ENCODE peak calls at places on chromosomes 6 and 20, in six cellular contexts. O is OCI-LY7, W is GM23248, E is PC-3, H is SK-N-SH, X is neural progenitor cell. F is an unnamed sample.

GRCh38 chr6:154403803-154404202 is 47.2 kb upstream of the IPCEF1 start:
- DNase-seq in H (peak), O (no peak), E (peak), W (peak), X (no peak), F (no peak)

GRCh38 chr6:150767585-150768164 is 97.8 kb upstream of the MTHFD1L start:
- DNase-seq in W (peak), H (no peak), O (no peak), E (no peak), X (peak), F (no peak)

GRCh38 chr6:127198549-127198948 is 68.1 kb upstream of the RNF146 start:
- DNase-seq in X (no peak), H (no peak), W (peak), O (no peak), E (no peak), F (no peak)

GRCh38 chr6:125546827-125547226 is 202.6 kb upstream of the HEY2 start:
- DNase-seq in X (no peak), O (no peak), W (peak), E (peak), H (no peak), F (peak)

GRCh38 chr6:72826744-72827438 is 205.0 kb downstream of the KCNQ5 start:
- DNase-seq in E (peak), H (no peak), O (no peak), X (no peak), W (peak), F (no peak)

GRCh38 chr6:101393291-101394251 is at the start of gene GRIK2:
- DNase-seq in X (peak), O (no peak), W (peak), E (peak), H (peak), F (no peak)

GRCh38 chr6:145559836-145560235 is 175.5 kb downstream of the EPM2A start:
- DNase-seq in X (no peak), O (no peak), E (no peak), W (no peak), H (no peak), F (no peak)

GRCh38 chr6:95248501-95248900 is 328.8 kb upstream of the MANEA start:
- DNase-seq in X (no peak), E (no peak), W (no peak), H (no peak), O (no peak), F (no peak)

GRCh38 chr6:32815115-32815514 is 1.7 kb downstream of the HLA-DOB start:
- DNase-seq in X (no peak), H (no peak), O (peak), E (no peak), W (no peak), F (no peak)

GRCh38 chr6:38720295-38720694 is 5.2 kb downstream of the DNAH8 start:
- DNase-seq in W (no peak), E (peak), X (peak), H (no peak), O (no peak), F (peak)

GRCh38 chr6:111172563-111172962 is 85.3 kb downstream of the SLC16A10 start:
- DNase-seq in W (no peak), O (no peak), X (no peak), E (no peak), H (no peak), F (no peak)

GRCh38 chr6:63677282-63677681 is 41.7 kb downstream of the PHF3 start:
- DNase-seq in E (no peak), W (peak), H (no peak), X (no peak), O (no peak), F (no peak)

GRCh38 chr6:101069191-101069795 is 188.2 kb upstream of the ASCC3 start:
- DNase-seq in X (no peak), H (no peak), W (peak), E (peak), O (no peak), F (no peak)

GRCh38 chr20:40459299-40459698 is 229.7 kb downstream of the MAFB start:
- DNase-seq in H (no peak), E (no peak), W (no peak), O (no peak), X (no peak), F (no peak)

GRCh38 chr6:2054516-2055067 is 190.8 kb downstream of the GMDS start:
- DNase-seq in X (no peak), H (no peak), E (peak), W (peak), O (no peak), F (no peak)

GRCh38 chr20:49700411-49701185 is 13.1 kb downstream of the B4GALT5 start:
- DNase-seq in H (no peak), O (no peak), W (peak), X (no peak), E (peak), F (peak)

GRCh38 chr6:14117158-14118090 is at the start of gene CD83:
- DNase-seq in X (peak), E (peak), O (peak), H (peak), W (peak), F (peak)

GRCh38 chr6:149095842-149096241 is 221.7 kb upstream of the TAB2 start:
- DNase-seq in H (no peak), E (no peak), W (no peak), O (no peak), X (no peak), F (no peak)

GRCh38 chr6:43838276-43839036 is 68.4 kb downstream of the VEGFA start:
- DNase-seq in E (peak), O (peak), X (peak), W (peak), H (peak), F (peak)

GRCh38 chr6:34341481-34341971 is 50.9 kb downstream of the NUDT3 start:
- DNase-seq in E (peak), W (peak), X (no peak), H (no peak), O (no peak), F (no peak)

GRCh38 chr6:63804381-63804956 is 168.9 kb downstream of the PHF3 start:
- DNase-seq in X (no peak), E (peak), H (peak), O (no peak), W (peak), F (no peak)

GRCh38 chr6:162488444-162488843 is 239.1 kb downstream of the PRKN start:
- DNase-seq in W (no peak), X (no peak), H (no peak), O (peak), E (no peak), F (no peak)

GRCh38 chr6:13711726-13712484 is at the start of gene RANBP9:
- DNase-seq in H (peak), O (peak), W (peak), X (peak), E (peak), F (peak)

GRCh38 chr20:32470025-32470861 is 112.1 kb downstream of the ASXL1 start:
- DNase-seq in X (peak), W (peak), E (peak), O (peak), H (peak), F (peak)

GRCh38 chr6:15751721-15752350 is 89.0 kb upstream of the DTNBP1 start:
- DNase-seq in E (no peak), W (peak), X (no peak), O (no peak), H (no peak), F (no peak)

GRCh38 chr6:125747589-125748533 is 1.6 kb upstream of the HEY2 start:
- DNase-seq in O (peak), W (peak), H (peak), E (no peak), X (peak), F (no peak)

GRCh38 chr20:18224968-18225568 is 63.3 kb upstream of the ZNF133 start:
- DNase-seq in H (peak), X (peak), O (no peak), W (peak), E (peak), F (peak)

GRCh38 chr20:21703740-21704407 is 1.6 kb upstream of the PAX1 start:
- DNase-seq in O (no peak), X (no peak), W (no peak), H (no peak), E (no peak), F (no peak)

DNA sequence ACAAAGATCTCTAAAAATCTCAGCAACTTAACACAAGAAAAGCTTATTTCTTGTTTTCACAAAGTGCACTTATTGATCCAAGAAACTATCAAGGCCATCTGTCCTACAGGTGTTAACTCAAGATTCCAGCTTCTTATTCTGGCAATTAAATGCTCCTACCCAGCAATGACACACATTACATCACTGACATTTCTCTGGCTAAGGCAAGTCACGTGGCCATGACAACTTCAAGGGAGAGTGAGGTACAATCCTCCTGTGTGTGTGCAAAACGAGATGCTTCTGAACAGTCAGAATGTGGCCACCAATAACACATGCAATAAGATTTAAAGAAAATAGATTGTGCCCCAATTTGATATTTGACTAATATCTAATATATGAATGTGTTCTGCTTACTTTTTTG is 169.3 kb upstream of the BTBD3 start:
- DNase-seq in X (no peak), H (no peak), W (no peak), O (no peak), E (no peak), F (no peak)
- H3K27ac ChIP-seq in X (no peak), H (no peak), W (no peak), O (no peak), E (no peak), F (no peak)

DNA sequence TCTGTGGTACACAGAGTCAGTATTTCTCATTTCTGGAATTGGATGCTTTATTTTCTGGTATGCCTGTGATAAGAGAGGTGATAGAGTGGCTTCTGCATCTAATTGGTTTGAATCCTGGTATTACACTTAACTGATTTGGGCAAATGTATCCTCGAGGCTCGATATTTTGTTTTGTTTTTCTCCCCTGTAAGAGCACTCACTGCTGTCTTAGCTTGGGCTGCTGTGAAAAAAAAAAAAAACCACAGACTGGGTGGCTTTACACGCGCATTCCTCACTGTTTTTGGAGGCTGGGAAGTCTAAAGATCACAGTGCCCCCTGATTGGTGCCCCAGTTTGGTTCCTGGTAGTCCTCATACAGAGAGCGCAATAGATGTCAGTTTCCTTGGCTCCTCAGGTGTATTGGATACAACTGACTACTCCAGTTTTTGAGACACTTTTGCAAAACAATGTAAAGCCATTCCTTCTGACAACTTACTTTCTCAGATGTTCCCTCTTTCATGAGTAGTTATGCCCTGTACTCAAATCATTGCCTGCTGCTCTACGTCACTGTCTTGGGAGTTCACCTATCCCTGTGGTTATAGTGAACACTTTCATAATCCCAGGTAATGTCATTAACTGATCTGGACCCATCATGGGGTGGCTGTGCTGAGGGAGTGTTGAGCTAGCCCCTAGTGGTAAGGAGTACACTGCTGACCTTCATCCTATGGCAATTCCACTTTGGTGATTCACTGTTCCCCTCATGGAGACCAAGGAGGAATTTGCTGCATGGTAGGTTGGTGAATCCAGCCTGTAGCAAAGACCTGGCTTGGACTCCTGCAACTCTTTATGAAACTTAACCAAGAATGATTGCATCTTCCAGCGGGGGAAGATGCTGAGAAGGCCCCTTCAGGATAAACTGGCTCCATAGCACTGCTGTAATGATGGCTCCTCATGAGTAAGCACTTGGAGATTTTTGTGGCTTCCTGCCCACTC is 3.5 kb upstream of the ACAT2 start:
- DNase-seq in W (peak), X (no peak), O (no peak), E (peak), H (no peak), F (peak)
- TF ChIP-seq EZH2phosphoT487 in W (no peak), X (no peak), O (no peak), E (no peak), H (no peak), F (no peak)

DNA sequence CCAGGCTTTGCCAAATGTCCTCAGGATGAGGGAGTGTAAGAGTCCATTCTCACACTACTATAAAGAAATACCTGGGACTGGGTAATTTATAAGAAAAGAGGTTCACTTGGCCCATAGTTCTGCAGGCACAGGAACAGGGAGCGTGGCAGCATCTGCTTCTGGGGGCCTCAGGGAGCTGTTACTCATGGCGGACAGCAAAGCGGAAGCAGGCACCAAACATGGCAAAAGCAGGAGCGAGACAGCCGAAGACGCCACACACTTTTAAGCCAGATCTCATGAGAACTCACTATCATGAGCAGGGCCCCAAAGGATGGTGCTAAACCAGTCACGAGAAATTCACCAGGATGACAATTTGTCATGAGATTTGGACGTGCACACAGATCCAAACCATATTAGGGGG is 22.8 kb downstream of the FAM50B start:
- DNase-seq in W (no peak), X (no peak), H (no peak), E (no peak), O (no peak), F (no peak)
- H3K27ac ChIP-seq in W (no peak), X (no peak), H (no peak), E (no peak), O (no peak), F (no peak)

GRCh38 chr6:29907637-29908340 is 34.5 kb upstream of the HLA-A start:
- DNase-seq in W (no peak), E (no peak), X (no peak), O (no peak), H (no peak), F (no peak)
- TF ChIP-seq EZH2phosphoT487 in W (no peak), E (no peak), X (no peak), O (no peak), H (no peak), F (no peak)

DNA sequence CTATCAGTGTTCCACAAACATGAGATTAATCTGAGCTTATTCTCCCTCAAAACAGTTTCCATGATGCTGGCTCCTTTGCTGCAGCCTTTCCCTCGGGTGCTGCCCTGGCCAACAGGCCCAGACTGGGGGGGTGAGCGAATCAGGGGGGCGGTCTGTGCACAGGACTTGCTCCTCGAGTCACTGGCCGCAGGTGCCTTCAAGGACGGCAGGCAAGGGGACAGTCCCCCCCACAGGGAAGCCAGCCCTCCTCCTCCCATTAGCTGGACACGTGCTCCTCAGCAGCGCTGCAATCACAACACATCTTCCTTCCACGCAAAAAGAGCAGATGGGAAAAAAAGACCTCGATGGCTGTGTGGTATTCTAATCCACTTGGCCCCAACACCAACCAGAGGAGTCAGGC is 10.0 kb downstream of the YTHDF1 start:
- DNase-seq in X (no peak), E (no peak), H (no peak), W (no peak), O (no peak), F (no peak)
- H3K27ac ChIP-seq in X (no peak), E (no peak), H (no peak), W (no peak), O (no peak), F (no peak)

GRCh38 chr6:30654798-30655742 is 8.1 kb downstream of the C6orf136 start:
- DNase-seq in O (no peak), E (no peak), X (no peak), H (no peak), W (no peak), F (no peak)
- TF ChIP-seq EZH2phosphoT487 in O (no peak), E (no peak), X (no peak), H (no peak), W (no peak), F (no peak)

GRCh38 chr6:46062991-46063390 is 47.3 kb upstream of the CLIC5 start:
- DNase-seq in W (no peak), E (no peak), X (no peak), O (no peak), H (no peak), F (no peak)
- H3K27ac ChIP-seq in W (no peak), E (no peak), X (no peak), O (no peak), H (no peak), F (no peak)

GRCh38 chr6:52149076-52149475 is 37.1 kb upstream of the IL17A start:
- DNase-seq in X (no peak), W (no peak), H (no peak), O (no peak), E (no peak), F (no peak)

GRCh38 chr6:52152070-52152423 is 34.1 kb upstream of the IL17A start:
- DNase-seq in W (no peak), E (no peak), O (no peak), H (no peak), X (no peak), F (no peak)

GRCh38 chr6:52146851-52147445 is 39.2 kb upstream of the IL17A start:
- DNase-seq in W (no peak), H (no peak), E (no peak), O (no peak), X (no peak), F (no peak)

GRCh38 chr6:52152692-52153091 is 33.5 kb upstream of the IL17A start:
- DNase-seq in X (peak), O (no peak), E (no peak), H (peak), W (no peak), F (no peak)

GRCh38 chr6:52149949-52150348 is 36.2 kb upstream of the IL17A start:
- DNase-seq in W (no peak), O (no peak), X (no peak), H (no peak), E (no peak), F (no peak)
- TF ChIP-seq EZH2phosphoT487 in W (no peak), O (no peak), X (no peak), H (no peak), E (no peak), F (no peak)